ENCODE peak calls at places on chromosomes 7 and 10, in four cellular contexts. V is hepatocyte, S is heart left ventricle, T is transverse colon. X is an unnamed sample. For H3K27me3, the result is how much of the 10 kb centered on the place peaks cover.

GRCh38 chr7:75868153-75868552 is 10.7 kb upstream of the RHBDD2 start:
- DNase-seq in V (no peak), S (no peak), T (no peak), X (no peak)

GRCh38 chr10:34254596-34254995 is 560.5 kb downstream of the PARD3 start:
- DNase-seq in V (peak), S (no peak), T (peak), X (peak)

GRCh38 chr7:491958-492713 is 27.5 kb downstream of the PDGFA start:
- DNase-seq in V (no peak), S (no peak), T (no peak), X (no peak)

GRCh38 chr10:127715782-127716378 is 21.1 kb upstream of the FOXI2 start:
- DNase-seq in V (no peak), S (no peak), T (no peak), X (no peak)

GRCh38 chr7:47635091-47636090 is 53.5 kb upstream of the TNS3 start:
- DNase-seq in V (peak), S (no peak), T (peak), X (peak)

GRCh38 chr7:121480566-121481335 is 84.6 kb upstream of the FAM3C start:
- DNase-seq in V (no peak), S (no peak), T (no peak), X (no peak)

GRCh38 chr10:133159950-133160812 is at the start of gene KNDC1:
- DNase-seq in V (peak), S (no peak), T (no peak), X (no peak)

GRCh38 chr10:51341216-51341615 is 266.9 kb downstream of the PRKG1 start:
- DNase-seq in V (no peak), S (no peak), T (no peak), X (no peak)

GRCh38 chr10:6737758-6738463 is 157.8 kb upstream of the PRKCQ start:
- DNase-seq in V (peak), S (no peak), T (no peak), X (peak)

GRCh38 chr7:13879143-13879542 is 110.3 kb downstream of the ETV1 start:
- DNase-seq in V (no peak), S (no peak), T (no peak), X (no peak)

GRCh38 chr10:132876131-132876860 is 66.1 kb downstream of the CFAP46 start:
- DNase-seq in V (no peak), S (no peak), T (no peak), X (peak)

GRCh38 chr10:126669188-126669587 is 1.3 kb downstream of the C10orf90 start:
- DNase-seq in V (no peak), S (no peak), T (no peak), X (no peak)

GRCh38 chr10:103792547-103792946 is 62.8 kb downstream of the SH3PXD2A start:
- DNase-seq in V (no peak), S (no peak), T (no peak), X (no peak)

GRCh38 chr7:30142710-30143109 is 7.9 kb downstream of the MTURN start:
- DNase-seq in V (peak), S (no peak), T (peak), X (peak)

GRCh38 chr10:106355450-106355849 is 809.1 kb downstream of the SORCS1 start:
- DNase-seq in V (no peak), S (no peak), T (no peak), X (no peak)

GRCh38 chr7:19051767-19052375 is 65.6 kb downstream of the TWIST1 start:
- DNase-seq in V (peak), S (peak), T (peak), X (no peak)

GRCh38 chr10:76106611-76107010 is 675.2 kb downstream of the LRMDA start:
- DNase-seq in V (no peak), S (no peak), T (no peak), X (no peak)

GRCh38 chr7:105621617-105622016 is 40.3 kb upstream of the EFCAB10 start:
- DNase-seq in V (no peak), S (peak), T (peak), X (no peak)

GRCh38 chr7:67542916-67543315 is 546.3 kb downstream of the TYW1 start:
- DNase-seq in V (no peak), S (no peak), T (no peak), X (no peak)

GRCh38 chr7:155384751-155385150 is 73.2 kb upstream of the EN2 start:
- DNase-seq in V (no peak), S (no peak), T (no peak), X (no peak)

GRCh38 chr7:155383756-155384491 is 74.0 kb upstream of the EN2 start:
- DNase-seq in V (no peak), S (no peak), T (no peak), X (no peak)

GRCh38 chr7:155387066-155387620 is 70.8 kb upstream of the EN2 start:
- DNase-seq in V (no peak), S (no peak), T (no peak), X (no peak)

GRCh38 chr7:155388561-155388960 is 69.4 kb upstream of the EN2 start:
- DNase-seq in V (no peak), S (no peak), T (no peak), X (no peak)

GRCh38 chr7:155386608-155387007 is 71.3 kb upstream of the EN2 start:
- DNase-seq in V (no peak), S (no peak), T (no peak), X (no peak)
- H3K27me3 ChIP-seq in V (half or more), S (half or more), T (half or more), X (half or more)

GRCh38 chr7:95295399-95295798 is 28.9 kb downstream of the PON1 start:
- DNase-seq in V (no peak), S (no peak), T (no peak), X (no peak)
- H3K27ac ChIP-seq in V (no peak), S (no peak), T (no peak), X (no peak)

GRCh38 chr7:158049271-158049670 is 538.4 kb downstream of the PTPRN2 start:
- DNase-seq in V (no peak), S (no peak), T (no peak), X (no peak)
- H3K27me3 ChIP-seq in V (under half), S (under half), T (under half), X (under half)

GRCh38 chr10:80137926-80138325 is 5.4 kb downstream of the PLAC9 start:
- DNase-seq in V (peak), S (no peak), T (no peak), X (peak)
- H3K27ac ChIP-seq in V (peak), S (peak), T (peak), X (no peak)

GRCh38 chr7:153022796-153023592 is 263.4 kb downstream of the ACTR3B start:
- DNase-seq in V (no peak), S (no peak), T (no peak), X (no peak)

GRCh38 chr7:153027904-153028303 is 268.4 kb downstream of the ACTR3B start:
- DNase-seq in V (no peak), S (no peak), T (no peak), X (no peak)

GRCh38 chr7:153030976-153031375 is 271.4 kb downstream of the ACTR3B start:
- DNase-seq in V (no peak), S (no peak), T (no peak), X (no peak)

GRCh38 chr7:153021542-153021941 is 262.0 kb downstream of the ACTR3B start:
- DNase-seq in V (no peak), S (no peak), T (no peak), X (no peak)

DNA sequence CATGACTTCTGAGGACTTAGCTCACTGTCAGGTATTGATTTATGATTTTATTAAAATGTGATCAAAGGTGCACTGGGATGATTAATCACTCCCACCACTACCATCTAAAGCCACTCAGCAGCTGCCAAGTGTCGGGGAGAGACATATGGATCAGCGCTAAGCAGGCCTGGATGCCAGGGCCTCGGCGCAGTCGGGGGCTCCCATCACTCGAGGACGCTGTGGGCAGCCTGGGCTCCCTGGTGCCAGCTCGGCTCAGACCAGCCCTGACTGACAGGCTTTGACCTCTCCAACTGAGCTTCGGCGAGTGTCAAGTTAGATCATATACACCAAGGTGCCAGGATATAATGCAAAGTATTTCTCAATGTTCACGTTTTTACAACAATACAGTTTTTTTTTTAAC is 267.7 kb downstream of the ACTR3B start:
- DNase-seq in V (no peak), S (no peak), T (no peak), X (no peak)
- H3K27me3 ChIP-seq in V (under half), S (under half), T (under half), X (under half)

X was measured in SJSA1.